ENCODE peak calls at places on chromosomes 3 and 15, in seven cellular contexts. Q, A, S, E, G, O and W are unnamed samples.

GRCh38 chr3:58434511-58434910 is 879 bp upstream of the PDHB start:
- DNase-seq in G (no peak), A (no peak), S (no peak), O (no peak), E (no peak), Q (no peak), W (no peak)

GRCh38 chr15:54089776-54090175 is 111.5 kb downstream of the UNC13C start:
- DNase-seq in A (no peak), E (no peak), Q (no peak), G (no peak), O (no peak), S (no peak), W (no peak)

GRCh38 chr3:184562875-184563568 is 1.4 kb downstream of the EPHB3 start:
- DNase-seq in Q (no peak), O (no peak), A (no peak), S (no peak), E (no peak), G (no peak), W (no peak)

GRCh38 chr3:45742432-45743089 is 53.4 kb downstream of the SACM1L start:
- DNase-seq in S (no peak), A (no peak), E (no peak), O (no peak), G (no peak), Q (no peak), W (no peak)

GRCh38 chr3:43345877-43346276 is 59.5 kb downstream of the SNRK start:
- DNase-seq in Q (no peak), G (no peak), O (no peak), A (no peak), S (no peak), E (no peak), W (no peak)

GRCh38 chr3:132660056-132660744 is at the start of gene UBA5:
- DNase-seq in A (peak), O (peak), G (peak), E (peak), S (peak), Q (peak), W (peak)

GRCh38 chr3:183644244-183644643 is 8.8 kb downstream of the KLHL24 start:
- DNase-seq in A (no peak), O (no peak), E (no peak), S (no peak), Q (no peak), G (no peak), W (no peak)

GRCh38 chr15:74902295-74903075 is 4.2 kb downstream of the FAM219B start:
- DNase-seq in S (no peak), O (no peak), E (no peak), G (no peak), A (no peak), Q (no peak), W (no peak)

GRCh38 chr3:58271901-58272501 is 34.0 kb upstream of the RPP14 start:
- DNase-seq in E (no peak), Q (no peak), G (no peak), S (no peak), O (no peak), A (no peak), W (no peak)

GRCh38 chr15:91271565-91272153 is 171.6 kb downstream of the SV2B start:
- DNase-seq in G (peak), E (peak), S (peak), O (peak), Q (peak), A (peak), W (no peak)

GRCh38 chr15:31468911-31469800 is 142.5 kb downstream of the KLF13 start:
- DNase-seq in O (no peak), S (no peak), E (no peak), Q (no peak), G (peak), A (no peak), W (no peak)

GRCh38 chr3:115086379-115086778 is 60.7 kb downstream of the ZBTB20 start:
- DNase-seq in A (no peak), G (no peak), O (no peak), E (no peak), S (no peak), Q (no peak), W (no peak)

GRCh38 chr15:37009288-37009687 is 91.1 kb downstream of the MEIS2 start:
- DNase-seq in S (no peak), Q (no peak), O (no peak), E (no peak), A (peak), G (no peak), W (no peak)

GRCh38 chr3:140091143-140091542 is 156.2 kb downstream of the CLSTN2 start:
- DNase-seq in A (no peak), O (no peak), Q (no peak), S (no peak), G (no peak), E (no peak), W (no peak)

GRCh38 chr3:124787490-124788195 is 57.4 kb downstream of the UMPS start:
- DNase-seq in A (no peak), O (no peak), E (no peak), G (no peak), Q (no peak), S (no peak), W (no peak)

GRCh38 chr15:25178835-25179672 is 224.3 kb downstream of the SNRPN start:
- DNase-seq in A (no peak), Q (peak), O (no peak), G (peak), E (no peak), S (no peak), W (peak)

GRCh38 chr3:1082024-1082633 is 10.7 kb upstream of the CNTN6 start:
- DNase-seq in Q (no peak), G (peak), S (peak), E (peak), O (no peak), A (peak), W (no peak)

GRCh38 chr3:183122257-183122932 is 23.1 kb upstream of the MCCC1 start:
- DNase-seq in E (peak), O (no peak), G (no peak), A (peak), Q (no peak), S (peak), W (no peak)

GRCh38 chr3:61809879-61810278 is 248.5 kb downstream of the PTPRG start:
- DNase-seq in A (no peak), E (no peak), O (no peak), S (no peak), G (no peak), Q (no peak), W (no peak)

GRCh38 chr15:40105517-40106202 is 3.0 kb downstream of the BMF start:
- DNase-seq in A (no peak), Q (no peak), O (no peak), S (no peak), G (no peak), E (no peak), W (no peak)

GRCh38 chr3:171266034-171266805 is 194.0 kb downstream of the TNIK start:
- DNase-seq in E (no peak), O (no peak), A (no peak), Q (no peak), G (no peak), S (no peak), W (no peak)

GRCh38 chr3:178297204-178297603 is 239.0 kb upstream of the KCNMB2 start:
- DNase-seq in E (no peak), O (no peak), G (no peak), Q (no peak), S (no peak), A (no peak), W (no peak)

GRCh38 chr15:64460737-64461576 is 579 bp downstream of the ZNF609 start:
- DNase-seq in E (peak), O (no peak), Q (peak), S (peak), G (peak), A (peak), W (peak)

GRCh38 chr15:84684092-84684491 is 26.1 kb upstream of the NMB start:
- DNase-seq in O (no peak), Q (no peak), S (no peak), G (no peak), E (no peak), A (no peak), W (no peak)

GRCh38 chr3:140470962-140471361 is 206.9 kb upstream of the TRIM42 start:
- DNase-seq in A (no peak), S (peak), E (no peak), O (no peak), Q (no peak), G (no peak), W (no peak)

GRCh38 chr3:39133093-39133490 is 20.3 kb downstream of the CSRNP1 start:
- DNase-seq in E (no peak), G (no peak), O (no peak), Q (no peak), A (no peak), S (no peak), W (no peak)

GRCh38 chr15:27271258-27271657 is 300.3 kb downstream of the GABRG3 start:
- DNase-seq in G (peak), S (no peak), E (no peak), O (no peak), Q (no peak), A (no peak), W (no peak)

GRCh38 chr15:60326343-60326742 is 71.4 kb downstream of the ANXA2 start:
- DNase-seq in G (no peak), Q (no peak), E (no peak), A (no peak), O (no peak), S (no peak), W (no peak)

GRCh38 chr3:9078561-9079240 is 115.4 kb upstream of the RAD18 start:
- DNase-seq in E (peak), A (peak), G (no peak), Q (no peak), O (no peak), S (no peak), W (no peak)

GRCh38 chr3:160052385-160053047 is 63.9 kb downstream of the IL12A start:
- DNase-seq in A (no peak), S (peak), O (no peak), Q (no peak), E (no peak), G (no peak), W (no peak)

GRCh38 chr3:52018319-52019000 is 22.8 kb upstream of the RPL29 start:
- DNase-seq in G (no peak), E (no peak), O (no peak), A (no peak), S (no peak), Q (no peak), W (no peak)

GRCh38 chr3:149514471-149514870 is 40.0 kb downstream of the TM4SF4 start:
- DNase-seq in S (no peak), O (no peak), E (no peak), Q (no peak), A (no peak), G (no peak), W (no peak)

GRCh38 chr15:51286816-51287215 is 51.6 kb downstream of the CYP19A1 start:
- DNase-seq in S (no peak), A (peak), G (no peak), E (no peak), Q (no peak), O (no peak), W (no peak)

GRCh38 chr3:25665646-25666136 is 984 bp upstream of the TOP2B start:
- DNase-seq in E (no peak), O (no peak), S (no peak), G (no peak), Q (no peak), A (no peak), W (no peak)

GRCh38 chr3:146658841-146659240 is 53.7 kb upstream of the PLSCR5 start:
- DNase-seq in E (no peak), A (no peak), Q (no peak), O (no peak), G (no peak), S (no peak), W (no peak)

GRCh38 chr3:57889807-57890206 is 118.4 kb upstream of the FLNB start:
- DNase-seq in S (no peak), G (no peak), Q (no peak), A (no peak), O (no peak), E (no peak), W (no peak)

GRCh38 chr15:68413363-68414255 is 18.4 kb downstream of the ITGA11 start:
- DNase-seq in G (peak), A (no peak), O (no peak), S (no peak), E (no peak), Q (no peak), W (no peak)

GRCh38 chr3:56135941-56136340 is 332.3 kb downstream of the ERC2 start:
- DNase-seq in E (no peak), A (no peak), S (no peak), O (no peak), Q (no peak), G (no peak), W (no peak)

GRCh38 chr3:45775571-45776290 is 20.6 kb downstream of the SLC6A20 start:
- DNase-seq in G (no peak), O (no peak), Q (no peak), A (no peak), S (no peak), E (no peak), W (no peak)

GRCh38 chr15:71708741-71709140 is 101.6 kb upstream of the NR2E3 start:
- DNase-seq in O (no peak), E (no peak), Q (no peak), G (no peak), A (no peak), S (no peak), W (no peak)

GRCh38 chr15:71706461-71707229 is 103.7 kb upstream of the NR2E3 start:
- DNase-seq in G (no peak), E (no peak), A (no peak), O (no peak), S (no peak), Q (no peak), W (no peak)

GRCh38 chr15:71707230-71708051 is 102.9 kb upstream of the NR2E3 start:
- DNase-seq in A (no peak), S (peak), G (no peak), O (no peak), Q (no peak), E (no peak), W (no peak)

GRCh38 chr15:71709808-71710418 is 100.4 kb upstream of the NR2E3 start:
- DNase-seq in G (no peak), A (no peak), S (no peak), E (no peak), O (no peak), Q (no peak), W (no peak)

DNA sequence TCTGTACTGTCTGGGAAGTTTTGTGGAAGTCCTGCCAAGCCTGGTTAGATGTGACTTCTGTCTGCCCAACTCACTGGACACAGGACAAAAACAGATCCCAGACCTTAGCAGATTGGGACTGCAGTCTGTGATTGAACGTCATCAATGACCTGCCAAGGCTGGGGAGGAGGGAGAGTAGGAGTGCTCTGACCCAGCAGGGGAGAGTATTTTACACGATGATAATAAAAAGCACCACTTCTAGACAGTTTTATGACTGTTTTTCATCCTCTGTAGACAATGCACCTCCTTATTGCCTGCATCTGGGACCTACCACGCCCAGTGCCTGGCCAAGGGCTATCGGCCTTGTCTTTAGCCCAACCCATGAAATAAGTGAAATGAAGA is 102.3 kb upstream of the NR2E3 start:
- DNase-seq in S (no peak), O (no peak), G (no peak), Q (no peak), A (no peak), E (no peak), W (no peak)
- TF ChIP-seq POLR2AphosphoS5 in S (no peak), O (no peak), G (no peak), Q (no peak), A (no peak), E (no peak), W (no peak)

DNA sequence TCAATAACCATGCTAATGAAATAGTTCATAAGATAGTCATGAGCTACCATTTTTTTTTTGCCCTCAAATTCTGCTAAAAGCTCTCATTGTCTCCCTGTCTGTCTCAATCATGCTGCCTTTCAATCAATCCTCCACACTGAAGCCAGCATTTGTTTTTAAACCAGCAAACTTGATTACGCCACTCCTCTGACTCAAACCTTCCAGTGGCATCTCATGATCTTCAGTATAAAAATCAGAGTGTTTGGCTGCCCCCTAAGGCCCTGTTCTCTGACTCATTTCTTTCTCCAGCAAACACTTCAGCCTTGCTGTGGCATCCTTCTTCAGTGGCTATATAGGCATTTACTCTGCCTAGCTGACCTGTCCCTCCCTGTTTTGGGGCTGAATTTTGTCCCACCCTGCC is 36.0 kb upstream of the EOMES start:
- DNase-seq in Q (no peak), S (no peak), O (no peak), G (no peak), A (no peak), E (no peak), W (no peak)
- TF ChIP-seq TAF1 in Q (no peak), S (no peak), O (no peak), G (no peak), A (no peak), E (no peak), W (no peak)

DNA sequence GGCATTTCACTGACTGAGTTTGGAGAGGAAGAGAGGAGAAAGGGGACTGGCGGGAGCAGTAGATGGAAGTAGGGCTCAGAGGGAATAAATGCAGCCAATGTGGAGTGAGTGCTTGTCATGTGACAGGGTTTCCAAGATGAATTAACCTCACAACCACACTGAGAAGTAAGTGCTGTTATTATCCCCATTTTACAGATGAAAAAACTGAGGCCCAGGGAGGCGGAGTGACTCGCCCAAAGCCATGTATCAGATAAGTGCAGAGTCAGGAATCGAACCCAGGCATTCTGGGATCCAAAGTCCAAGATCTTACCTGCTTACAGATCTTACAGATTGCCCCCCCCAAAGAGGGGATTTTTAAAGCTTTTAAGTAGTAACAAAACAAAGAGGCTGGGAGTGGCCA is 207.2 kb downstream of the SHQ1 start:
- DNase-seq in G (no peak), Q (no peak), S (no peak), A (no peak), E (no peak), O (no peak), W (no peak)
- TF ChIP-seq POLR2AphosphoS5 in G (no peak), Q (no peak), S (no peak), A (no peak), E (no peak), O (no peak), W (no peak)

GRCh38 chr3:106759686-106760085 is 617.6 kb upstream of the CCDC54 start:
- DNase-seq in O (no peak), A (no peak), E (no peak), G (no peak), S (no peak), Q (no peak), W (no peak)

GRCh38 chr3:106769045-106769444 is 608.2 kb upstream of the CCDC54 start:
- DNase-seq in G (no peak), A (no peak), S (no peak), Q (no peak), O (no peak), E (no peak), W (no peak)

DNA sequence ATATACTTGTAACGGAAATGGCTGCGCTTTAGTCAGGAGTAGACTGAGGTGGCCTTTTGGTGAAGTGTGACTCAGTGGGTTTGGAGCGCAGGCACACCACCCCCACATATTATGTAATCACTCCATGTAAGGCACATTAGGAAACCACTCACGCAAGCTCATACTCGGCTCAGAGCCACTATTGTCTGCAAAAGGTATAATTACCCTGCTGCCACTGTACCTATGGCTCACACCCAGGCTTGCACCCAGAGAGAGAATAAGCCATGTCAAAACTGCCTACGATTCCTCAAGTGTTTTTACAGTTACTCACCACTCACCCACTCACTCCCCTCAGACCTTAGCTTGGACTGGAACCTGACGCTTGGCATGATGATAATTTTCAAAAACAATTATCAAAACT is 611.9 kb upstream of the CCDC54 start:
- DNase-seq in G (no peak), S (no peak), E (no peak), A (no peak), Q (no peak), O (no peak), W (no peak)
- TF ChIP-seq TAF1 in G (no peak), S (no peak), E (no peak), A (no peak), Q (no peak), O (no peak), W (no peak)

DNA sequence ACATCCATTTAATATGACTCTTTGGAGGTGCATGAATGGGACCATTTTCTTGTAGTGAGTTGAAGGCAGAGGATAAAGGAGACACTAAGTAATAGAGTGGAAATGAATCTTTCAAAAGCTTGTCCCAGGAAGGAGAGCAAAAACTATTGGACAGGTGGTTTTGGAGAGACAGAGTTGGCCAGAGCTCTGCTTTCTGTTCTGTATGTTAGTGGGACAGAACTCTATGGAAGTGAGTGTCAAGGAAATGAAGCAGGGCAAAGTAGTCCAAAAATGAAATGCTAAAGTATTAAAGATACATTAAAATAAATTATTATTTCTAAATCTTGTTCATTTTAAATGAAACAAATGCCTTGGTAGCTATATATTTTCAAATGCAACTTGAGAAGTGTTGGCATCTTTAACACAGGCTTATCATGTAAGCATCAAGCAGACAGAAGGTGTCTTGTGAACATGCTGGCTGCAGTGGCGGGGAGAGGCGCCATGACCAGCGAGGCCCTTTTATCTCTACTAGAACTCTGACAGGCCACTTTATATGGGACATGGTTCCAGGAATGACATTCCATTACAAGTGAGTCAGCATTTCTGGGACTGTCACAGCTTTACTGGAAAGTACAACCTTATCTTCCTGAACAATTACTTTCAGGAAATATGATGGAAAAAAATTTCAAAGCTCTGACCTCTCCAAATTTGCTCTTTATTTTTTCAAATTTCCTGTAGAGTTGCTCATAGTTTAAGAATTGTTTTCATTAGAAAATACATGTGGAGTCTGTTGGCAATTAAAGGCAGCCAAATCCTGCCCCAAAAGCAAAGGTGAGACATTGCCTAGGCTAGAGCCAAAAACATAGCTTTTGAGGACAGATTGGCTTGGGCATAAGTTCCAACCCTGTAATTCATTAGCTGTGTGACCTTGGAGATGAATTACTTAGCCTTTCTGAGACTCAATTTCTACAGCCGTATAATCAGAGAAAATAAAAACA is 106.5 kb downstream of the ECT2 start:
- DNase-seq in Q (no peak), A (peak), O (no peak), G (no peak), S (no peak), E (peak), W (no peak)
- TF ChIP-seq POLR2AphosphoS5 in Q (no peak), A (no peak), O (no peak), G (no peak), S (no peak), E (no peak), W (no peak)